ENCODE peak calls at places on chromosome 12, in eight cellular contexts. Y is mucosa of gallbladder; X is central memory CD8-positive, alpha-beta T cell; S is HT1080; B is stimulated activated CD4-positive, alpha-beta T cell treated with anti-CD3 and anti-CD28 coated beads, Interleukin-12 subunit alpha, Interleukin-12 subunit beta, amount 100 ng/mL, for 24 hours; O is NCI-H69; F is KBM-7; H is IMR-90. J is an unnamed sample.

GRCh38 chr12:71439613-71440392 is at the start of gene LGR5:
- DNase-seq in B (no peak), O (peak), S (peak), Y (no peak), H (peak), F (peak), X (no peak), J (no peak)

GRCh38 chr12:93126069-93126474 is 197.0 kb upstream of the EEA1 start:
- DNase-seq in Y (no peak), O (no peak), S (no peak), H (no peak), F (no peak), B (no peak), X (no peak), J (no peak)

GRCh38 chr12:39490500-39491276 is 47.8 kb upstream of the KIF21A start:
- DNase-seq in H (no peak), O (no peak), F (no peak), S (peak), B (no peak), Y (no peak), X (no peak), J (peak)

GRCh38 chr12:12070674-12071661 is at the start of gene BCL2L14:
- DNase-seq in S (no peak), F (no peak), O (peak), X (no peak), B (no peak), Y (peak), H (no peak), J (no peak)

GRCh38 chr12:102540856-102541385 is 60.6 kb upstream of the IGF1 start:
- DNase-seq in Y (no peak), S (peak), O (no peak), F (no peak), B (no peak), H (no peak), X (no peak), J (peak)

GRCh38 chr12:9387450-9387849 is 179.3 kb upstream of the PZP start:
- DNase-seq in O (no peak), B (no peak), F (no peak), X (no peak), Y (no peak), H (no peak), S (no peak), J (no peak)

GRCh38 chr12:66776974-66777373 is 98.1 kb upstream of the GRIP1 start:
- DNase-seq in H (no peak), F (no peak), S (no peak), O (no peak), X (peak), B (no peak), Y (no peak), J (no peak)

GRCh38 chr12:38875571-38876228 is 29.7 kb downstream of the CPNE8 start:
- DNase-seq in X (no peak), S (peak), B (no peak), H (no peak), F (no peak), O (no peak), Y (no peak), J (peak)

GRCh38 chr12:78795934-78796445 is 68.6 kb upstream of the SYT1 start:
- DNase-seq in Y (no peak), F (no peak), O (no peak), B (no peak), H (no peak), X (no peak), S (no peak), J (no peak)

GRCh38 chr12:45286621-45287020 is 70.7 kb downstream of the ANO6 start:
- DNase-seq in Y (no peak), O (no peak), S (no peak), H (no peak), X (no peak), F (no peak), B (no peak), J (no peak)

GRCh38 chr12:108939594-108939993 is 59.7 kb downstream of the DAO start:
- DNase-seq in H (peak), B (no peak), S (no peak), X (no peak), O (peak), F (peak), Y (no peak), J (peak)

GRCh38 chr12:26269554-26270284 is 74.3 kb downstream of the SSPN start:
- DNase-seq in X (no peak), H (no peak), B (no peak), Y (no peak), F (no peak), O (no peak), S (no peak), J (no peak)

GRCh38 chr12:129363041-129363440 is 509.8 kb downstream of the GLT1D1 start:
- DNase-seq in F (no peak), X (no peak), Y (no peak), H (no peak), S (no peak), O (no peak), B (no peak), J (no peak)

GRCh38 chr12:26803552-26803951 is 29.4 kb downstream of the ITPR2 start:
- DNase-seq in S (peak), O (no peak), H (peak), Y (no peak), X (no peak), F (no peak), B (no peak), J (peak)

GRCh38 chr12:101713059-101713682 is 15.7 kb downstream of the CHPT1 start:
- DNase-seq in X (no peak), H (no peak), F (no peak), B (no peak), Y (peak), O (no peak), S (no peak), J (no peak)

GRCh38 chr12:117333331-117334000 is 28.0 kb downstream of the NOS1 start:
- DNase-seq in B (no peak), S (no peak), H (no peak), F (peak), X (no peak), Y (no peak), O (peak), J (no peak)

GRCh38 chr12:71947645-71948105 is 9.0 kb downstream of the TPH2 start:
- DNase-seq in X (no peak), B (no peak), F (no peak), S (peak), O (peak), Y (peak), H (peak), J (no peak)

GRCh38 chr12:96104566-96104965 is 69.2 kb upstream of the LTA4H start:
- DNase-seq in X (no peak), S (no peak), H (no peak), O (peak), F (no peak), B (no peak), Y (no peak), J (no peak)

GRCh38 chr12:123390415-123391093 is 6.6 kb downstream of the KMT5A start:
- DNase-seq in O (no peak), S (no peak), H (no peak), F (no peak), Y (no peak), X (no peak), B (no peak), J (no peak)

GRCh38 chr12:132965796-132966195 is 9.7 kb upstream of the ZNF605 start:
- DNase-seq in F (no peak), O (no peak), S (no peak), Y (no peak), B (no peak), H (no peak), X (no peak), J (no peak)

GRCh38 chr12:81722004-81722403 is 37.1 kb downstream of the PPFIA2 start:
- DNase-seq in S (peak), F (no peak), X (no peak), Y (no peak), O (peak), B (no peak), H (no peak), J (no peak)

GRCh38 chr12:54215990-54216579 is 27.3 kb upstream of the SMUG1 start:
- DNase-seq in O (peak), H (no peak), F (no peak), S (no peak), B (no peak), X (no peak), Y (no peak), J (no peak)

J was measured in A172.